ENCODE peak calls at places on chromosomes 3 and 15, in four cellular contexts. One of them, this sample, is unnamed.

GRCh38 chr15:64070965-64071851 is 22.4 kb downstream of the CIAO2A start:
- DNase-seq in GM12892: no peak
- DNase-seq in breast epithelium: no peak
- DNase-seq in IMR-90: peak
- DNase-seq in this sample: peak

GRCh38 chr3:156431334-156432121 is 123.4 kb downstream of the SSR3 start:
- DNase-seq in GM12892: no peak
- DNase-seq in IMR-90: no peak
- DNase-seq in breast epithelium: no peak
- DNase-seq in this sample: no peak

GRCh38 chr3:44136421-44136820 is 105.3 kb upstream of the TOPAZ1 start:
- DNase-seq in IMR-90: no peak
- DNase-seq in breast epithelium: no peak
- DNase-seq in GM12892: no peak
- DNase-seq in this sample: no peak

GRCh38 chr15:59688383-59688887 is 685 bp downstream of the BNIP2 start:
- DNase-seq in GM12892: no peak
- DNase-seq in IMR-90: peak
- DNase-seq in breast epithelium: no peak
- DNase-seq in this sample: no peak

GRCh38 chr3:172467170-172467824 is 19.0 kb upstream of the GHSR start:
- DNase-seq in breast epithelium: no peak
- DNase-seq in GM12892: no peak
- DNase-seq in IMR-90: peak
- DNase-seq in this sample: no peak

GRCh38 chr15:46556559-46556958 is 921.7 kb downstream of the SQOR start:
- DNase-seq in GM12892: no peak
- DNase-seq in IMR-90: no peak
- DNase-seq in breast epithelium: no peak
- DNase-seq in this sample: no peak

GRCh38 chr15:49199666-49200065 is 29.6 kb downstream of the GALK2 start:
- DNase-seq in breast epithelium: no peak
- DNase-seq in GM12892: no peak
- DNase-seq in IMR-90: peak
- DNase-seq in this sample: no peak

GRCh38 chr3:107408513-107408912 is 31.3 kb downstream of the CCDC54 start:
- DNase-seq in GM12892: no peak
- DNase-seq in IMR-90: no peak
- DNase-seq in breast epithelium: no peak
- DNase-seq in this sample: no peak

GRCh38 chr15:56817690-56818089 is 84.4 kb upstream of the ZNF280D start:
- DNase-seq in breast epithelium: no peak
- DNase-seq in IMR-90: no peak
- DNase-seq in GM12892: no peak
- DNase-seq in this sample: no peak

GRCh38 chr3:105616374-105616915 is 249.7 kb downstream of the ALCAM start:
- DNase-seq in IMR-90: no peak
- DNase-seq in breast epithelium: no peak
- DNase-seq in GM12892: no peak
- DNase-seq in this sample: no peak

GRCh38 chr3:123289336-123290106 is 87.8 kb downstream of the SEC22A start:
- DNase-seq in IMR-90: no peak
- DNase-seq in breast epithelium: no peak
- DNase-seq in GM12892: no peak
- DNase-seq in this sample: no peak

GRCh38 chr3:72338082-72338941 is 509.9 kb downstream of the SHQ1 start:
- DNase-seq in breast epithelium: no peak
- DNase-seq in GM12892: no peak
- DNase-seq in IMR-90: peak
- DNase-seq in this sample: no peak

GRCh38 chr3:113507501-113508067 is 7.4 kb downstream of the SPICE1 start:
- DNase-seq in breast epithelium: no peak
- DNase-seq in IMR-90: no peak
- DNase-seq in GM12892: no peak
- DNase-seq in this sample: no peak

GRCh38 chr15:50318697-50319096 is 36.3 kb downstream of the GABPB1 start:
- DNase-seq in IMR-90: no peak
- DNase-seq in breast epithelium: no peak
- DNase-seq in GM12892: no peak
- DNase-seq in this sample: no peak

GRCh38 chr3:46293991-46294833 is 52.0 kb downstream of the CCR3 start:
- DNase-seq in IMR-90: no peak
- DNase-seq in GM12892: no peak
- DNase-seq in breast epithelium: no peak
- DNase-seq in this sample: no peak

GRCh38 chr3:118097226-118097625 is 937.4 kb downstream of the IGSF11 start:
- DNase-seq in IMR-90: peak
- DNase-seq in breast epithelium: no peak
- DNase-seq in GM12892: no peak
- DNase-seq in this sample: no peak

GRCh38 chr3:45950686-45951600 is 7.7 kb downstream of the CXCR6 start:
- DNase-seq in breast epithelium: no peak
- DNase-seq in GM12892: no peak
- DNase-seq in IMR-90: no peak
- DNase-seq in this sample: no peak

GRCh38 chr3:143236226-143236964 is 116.8 kb downstream of the CHST2 start:
- DNase-seq in GM12892: no peak
- DNase-seq in breast epithelium: no peak
- DNase-seq in IMR-90: no peak
- DNase-seq in this sample: no peak

GRCh38 chr3:43369404-43370345 is 83.3 kb downstream of the SNRK start:
- DNase-seq in breast epithelium: no peak
- DNase-seq in GM12892: no peak
- DNase-seq in IMR-90: no peak
- DNase-seq in this sample: no peak

GRCh38 chr3:186746008-186746407 is 28.8 kb downstream of the KNG1 start:
- DNase-seq in GM12892: no peak
- DNase-seq in IMR-90: peak
- DNase-seq in breast epithelium: no peak
- DNase-seq in this sample: peak

GRCh38 chr3:138938056-138938876 is 8.7 kb downstream of the FOXL2 start:
- DNase-seq in IMR-90: no peak
- DNase-seq in breast epithelium: no peak
- DNase-seq in GM12892: no peak
- DNase-seq in this sample: no peak

GRCh38 chr3:47414161-47414564 is 33.3 kb downstream of the PTPN23 start:
- DNase-seq in breast epithelium: no peak
- DNase-seq in IMR-90: no peak
- DNase-seq in GM12892: no peak
- DNase-seq in this sample: no peak

GRCh38 chr3:45140392-45140791 is 5.8 kb downstream of the CDCP1 start:
- DNase-seq in breast epithelium: no peak
- DNase-seq in IMR-90: peak
- DNase-seq in GM12892: no peak
- DNase-seq in this sample: peak

GRCh38 chr3:115141018-115141757 is 5.9 kb downstream of the ZBTB20 start:
- DNase-seq in IMR-90: no peak
- DNase-seq in breast epithelium: no peak
- DNase-seq in GM12892: no peak
- DNase-seq in this sample: no peak

GRCh38 chr3:112010631-112011030 is 11.9 kb downstream of the TAGLN3 start:
- DNase-seq in breast epithelium: no peak
- DNase-seq in IMR-90: peak
- DNase-seq in GM12892: no peak
- DNase-seq in this sample: no peak

GRCh38 chr3:180036678-180037455 is at the start of gene PEX5L:
- DNase-seq in GM12892: peak
- DNase-seq in IMR-90: peak
- DNase-seq in breast epithelium: peak
- DNase-seq in this sample: no peak

GRCh38 chr15:71413419-71413818 is 298.1 kb downstream of the THSD4 start:
- DNase-seq in IMR-90: no peak
- DNase-seq in GM12892: no peak
- DNase-seq in breast epithelium: no peak
- DNase-seq in this sample: no peak

GRCh38 chr15:101568821-101569555 is 79.5 kb upstream of the PCSK6 start:
- DNase-seq in breast epithelium: no peak
- DNase-seq in IMR-90: no peak
- DNase-seq in GM12892: no peak
- DNase-seq in this sample: no peak

GRCh38 chr3:30353711-30354467 is 252.5 kb upstream of the TGFBR2 start:
- DNase-seq in IMR-90: no peak
- DNase-seq in breast epithelium: no peak
- DNase-seq in GM12892: no peak
- DNase-seq in this sample: no peak

GRCh38 chr3:157436583-157437300 is at the start of gene PTX3:
- DNase-seq in IMR-90: peak
- DNase-seq in breast epithelium: no peak
- DNase-seq in GM12892: no peak
- DNase-seq in this sample: peak

GRCh38 chr15:78204351-78205309 is 29.7 kb downstream of the ACSBG1 start:
- DNase-seq in GM12892: no peak
- DNase-seq in IMR-90: no peak
- DNase-seq in breast epithelium: no peak
- DNase-seq in this sample: peak

GRCh38 chr3:5274116-5274515 is 86.6 kb downstream of the EDEM1 start:
- DNase-seq in GM12892: no peak
- DNase-seq in breast epithelium: no peak
- DNase-seq in IMR-90: no peak
- DNase-seq in this sample: no peak

GRCh38 chr15:72180771-72181324 is 16.7 kb downstream of the GRAMD2A start:
- DNase-seq in GM12892: no peak
- DNase-seq in breast epithelium: no peak
- DNase-seq in IMR-90: no peak
- DNase-seq in this sample: no peak

GRCh38 chr3:127374626-127375010 is 86.8 kb upstream of the PRR20G start:
- DNase-seq in IMR-90: no peak
- DNase-seq in GM12892: no peak
- DNase-seq in breast epithelium: no peak
- DNase-seq in this sample: no peak

GRCh38 chr15:39869858-39870515 is 50.1 kb downstream of the GPR176 start:
- DNase-seq in breast epithelium: no peak
- DNase-seq in GM12892: no peak
- DNase-seq in IMR-90: no peak
- DNase-seq in this sample: no peak

GRCh38 chr3:9727041-9727595 is 4.4 kb upstream of the BRPF1 start:
- DNase-seq in breast epithelium: no peak
- DNase-seq in IMR-90: no peak
- DNase-seq in GM12892: no peak
- DNase-seq in this sample: no peak

GRCh38 chr3:13474021-13474420 is 6.1 kb upstream of the HDAC11 start:
- DNase-seq in IMR-90: no peak
- DNase-seq in breast epithelium: no peak
- DNase-seq in GM12892: no peak
- DNase-seq in this sample: no peak

GRCh38 chr15:84832446-84833040 is 15.4 kb downstream of the ALPK3 start:
- DNase-seq in IMR-90: no peak
- DNase-seq in GM12892: no peak
- DNase-seq in breast epithelium: no peak
- DNase-seq in this sample: no peak

GRCh38 chr15:50241684-50242450 is 23.7 kb downstream of the HDC start:
- DNase-seq in GM12892: no peak
- DNase-seq in IMR-90: peak
- DNase-seq in breast epithelium: no peak
- DNase-seq in this sample: no peak

GRCh38 chr3:87088984-87089841 is 98.3 kb upstream of the VGLL3 start:
- DNase-seq in IMR-90: peak
- DNase-seq in GM12892: peak
- DNase-seq in breast epithelium: no peak
- DNase-seq in this sample: peak
- TF ChIP-seq POLR2A in IMR-90: no peak
- TF ChIP-seq POLR2A in GM12892: no peak
- TF ChIP-seq POLR2A in breast epithelium: no peak
- TF ChIP-seq POLR2A in this sample: peak

GRCh38 chr3:50161320-50161719 is 6.2 kb downstream of the SEMA3F start:
- DNase-seq in IMR-90: no peak
- DNase-seq in breast epithelium: no peak
- DNase-seq in GM12892: no peak
- DNase-seq in this sample: no peak
- TF ChIP-seq POLR2A in IMR-90: no peak
- TF ChIP-seq POLR2A in breast epithelium: no peak
- TF ChIP-seq POLR2A in GM12892: no peak
- TF ChIP-seq POLR2A in this sample: no peak

DNA sequence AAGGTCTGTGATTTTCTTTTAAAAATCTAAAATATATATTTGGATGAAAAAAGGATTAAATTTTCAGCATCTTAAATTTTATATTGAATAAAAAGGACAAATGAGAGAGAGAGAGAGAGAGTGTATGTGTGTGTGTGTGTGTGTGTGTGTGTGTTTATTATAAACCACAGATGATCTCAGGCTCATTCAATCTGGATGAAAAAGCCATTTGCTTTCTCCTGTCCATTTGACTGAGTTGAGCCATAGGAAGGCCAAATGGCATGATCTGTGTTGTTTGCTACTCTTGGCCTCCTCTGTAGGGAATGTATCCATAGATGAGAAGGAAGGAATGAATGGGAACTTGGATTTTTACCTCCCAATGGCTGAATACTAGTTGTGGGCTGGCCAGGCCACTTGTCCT is 92.5 kb upstream of the MEX3B start:
- DNase-seq in GM12892: no peak
- DNase-seq in IMR-90: peak
- DNase-seq in breast epithelium: no peak
- DNase-seq in this sample: no peak
- TF ChIP-seq POLR2A in GM12892: no peak
- TF ChIP-seq POLR2A in IMR-90: no peak
- TF ChIP-seq POLR2A in breast epithelium: no peak
- TF ChIP-seq POLR2A in this sample: no peak

GRCh38 chr15:75578948-75579908 is at the start of gene PTPN9:
- DNase-seq in IMR-90: peak
- DNase-seq in breast epithelium: peak
- DNase-seq in GM12892: peak
- DNase-seq in this sample: peak
- TF ChIP-seq POLR2A in IMR-90: peak
- TF ChIP-seq POLR2A in breast epithelium: no peak
- TF ChIP-seq POLR2A in GM12892: peak
- TF ChIP-seq POLR2A in this sample: no peak

This sample was measured in adrenal gland.